ENCODE peak calls at places on chromosomes 6 and 20, in seven cellular contexts. M is GM12878, E is H1, D is HepG2, G is K562, H is HCT116, X is SK-N-SH. J is an unnamed sample.

GRCh38 chr6:68634503-68635411 is at the start of gene ADGRB3:
- DNase-seq in E (no peak), G (peak), M (no peak), X (peak), H (no peak), D (peak), J (peak)

GRCh38 chr6:38146021-38146657 is 326.6 kb downstream of the ZFAND3 start:
- DNase-seq in G (no peak), H (no peak), D (no peak), M (no peak), X (no peak), E (no peak), J (no peak)

GRCh38 chr6:78623567-78623966 is 243.8 kb upstream of the IRAK1BP1 start:
- DNase-seq in H (no peak), X (no peak), D (no peak), M (no peak), G (no peak), E (no peak), J (no peak)

GRCh38 chr20:32917191-32917950 is 58.6 kb downstream of the EFCAB8 start:
- DNase-seq in D (no peak), G (no peak), E (no peak), M (no peak), H (no peak), X (no peak), J (no peak)

GRCh38 chr6:117909638-117910037 is 2.6 kb downstream of the SLC35F1 start:
- DNase-seq in E (no peak), D (no peak), X (no peak), G (no peak), H (no peak), M (no peak), J (no peak)

GRCh38 chr20:61925555-61926252 is 140.0 kb downstream of the TAF4 start:
- DNase-seq in D (no peak), H (peak), X (no peak), E (no peak), M (no peak), G (peak), J (no peak)

GRCh38 chr6:134425521-134426316 is 107.8 kb upstream of the SGK1 start:
- DNase-seq in X (no peak), H (no peak), G (no peak), M (no peak), E (no peak), D (no peak), J (no peak)

GRCh38 chr6:155248021-155249001 is 15.5 kb upstream of the CLDN20 start:
- DNase-seq in E (no peak), G (peak), H (peak), D (peak), M (peak), X (peak), J (peak)

GRCh38 chr20:7196481-7196880 is 429.0 kb downstream of the BMP2 start:
- DNase-seq in M (no peak), X (no peak), D (no peak), E (no peak), G (no peak), H (no peak), J (no peak)

GRCh38 chr20:63542031-63542559 is 4.9 kb upstream of the PTK6 start:
- DNase-seq in X (no peak), G (no peak), M (no peak), H (no peak), E (no peak), D (no peak), J (no peak)

GRCh38 chr6:163179721-163180120 is 234.8 kb upstream of the QKI start:
- DNase-seq in D (no peak), M (no peak), G (no peak), H (no peak), X (no peak), E (no peak), J (no peak)

GRCh38 chr20:46177768-46178167 is 59.7 kb downstream of the CD40 start:
- DNase-seq in M (no peak), E (no peak), H (no peak), G (no peak), X (no peak), D (no peak), J (no peak)

GRCh38 chr6:136669299-136669699 is 119.1 kb upstream of the MAP7 start:
- DNase-seq in H (no peak), E (no peak), M (no peak), G (peak), X (no peak), D (peak), J (no peak)

GRCh38 chr6:46781478-46782378 is 11.5 kb upstream of the MEP1A start:
- DNase-seq in D (peak), M (no peak), H (peak), G (peak), E (no peak), X (peak), J (peak)

GRCh38 chr6:89794324-89794723 is 25.3 kb downstream of the MDN1 start:
- DNase-seq in H (no peak), G (no peak), X (no peak), M (no peak), D (no peak), E (no peak), J (no peak)

GRCh38 chr6:166253277-166254229 is 54.6 kb downstream of the PRR18 start:
- DNase-seq in D (no peak), G (peak), M (no peak), E (no peak), X (peak), H (no peak), J (peak)

GRCh38 chr6:37039958-37040357 is 34.5 kb downstream of the FGD2 start:
- DNase-seq in D (no peak), M (no peak), E (no peak), H (no peak), G (no peak), X (no peak), J (no peak)

GRCh38 chr6:80622641-80623040 is 516.2 kb downstream of the BCKDHB start:
- DNase-seq in X (no peak), G (no peak), E (no peak), D (no peak), H (no peak), M (no peak), J (peak)

GRCh38 chr6:157723376-157723775 is 99.7 kb upstream of the SNX9 start:
- DNase-seq in H (no peak), X (no peak), G (no peak), D (no peak), E (no peak), M (no peak), J (no peak)

GRCh38 chr20:8287328-8287727 is 155.3 kb downstream of the PLCB1 start:
- DNase-seq in G (no peak), D (no peak), M (no peak), H (no peak), E (no peak), X (no peak), J (no peak)

GRCh38 chr6:10382322-10382721 is 32.6 kb downstream of the TFAP2A start:
- DNase-seq in M (no peak), G (no peak), D (no peak), X (no peak), E (no peak), H (no peak), J (no peak)

GRCh38 chr6:118748311-118749062 is 97.1 kb upstream of the CEP85L start:
- DNase-seq in M (no peak), E (no peak), G (no peak), D (no peak), X (peak), H (no peak), J (no peak)

GRCh38 chr6:22838346-22838745 is 269.0 kb downstream of the HDGFL1 start:
- DNase-seq in M (no peak), E (no peak), X (no peak), G (no peak), H (no peak), D (no peak), J (no peak)

GRCh38 chr6:130944486-130944885 is 117.3 kb downstream of the SMLR1 start:
- DNase-seq in G (peak), D (no peak), M (no peak), H (no peak), E (no peak), X (no peak), J (no peak)

GRCh38 chr6:68650142-68650541 is 15.1 kb downstream of the ADGRB3 start:
- DNase-seq in M (no peak), D (no peak), X (no peak), G (no peak), H (no peak), E (no peak), J (no peak)

GRCh38 chr20:53652090-53652858 is 58.6 kb upstream of the ZNF217 start:
- DNase-seq in G (peak), D (peak), X (no peak), M (peak), H (no peak), E (no peak), J (no peak)

GRCh38 chr6:378090-378957 is 13.2 kb upstream of the IRF4 start:
- DNase-seq in M (no peak), X (no peak), G (no peak), E (no peak), H (no peak), D (no peak), J (no peak)

GRCh38 chr6:19713411-19713810 is 123.8 kb upstream of the ID4 start:
- DNase-seq in E (no peak), M (no peak), G (no peak), X (no peak), H (no peak), D (no peak), J (no peak)

GRCh38 chr6:14129572-14129971 is 12.0 kb downstream of the CD83 start:
- DNase-seq in X (peak), D (peak), M (no peak), E (peak), G (peak), H (peak), J (peak)

GRCh38 chr20:9919271-9920014 is 80.6 kb upstream of the PAK5 start:
- DNase-seq in X (no peak), M (peak), D (no peak), H (no peak), E (no peak), G (no peak), J (no peak)

GRCh38 chr6:107485157-107485556 is 4.8 kb upstream of the SOBP start:
- DNase-seq in G (no peak), E (no peak), D (no peak), H (no peak), X (no peak), M (no peak), J (no peak)

GRCh38 chr6:72968704-72969103 is 256.6 kb downstream of the KHDC1L start:
- DNase-seq in M (no peak), H (peak), G (no peak), D (no peak), X (no peak), E (no peak), J (peak)

GRCh38 chr6:393391-394221 is 2.1 kb downstream of the IRF4 start:
- DNase-seq in H (no peak), G (no peak), M (no peak), E (no peak), X (no peak), D (no peak), J (no peak)

GRCh38 chr6:111610548-111611172 is 5.0 kb upstream of the TRAF3IP2 start:
- DNase-seq in E (no peak), X (no peak), D (peak), M (no peak), G (no peak), H (no peak), J (no peak)

GRCh38 chr6:166626177-166627038 is 643 bp downstream of the RPS6KA2 start:
- DNase-seq in M (no peak), G (no peak), D (no peak), H (no peak), E (no peak), X (peak), J (no peak)

GRCh38 chr6:42338573-42339218 is 113.0 kb downstream of the TRERF1 start:
- DNase-seq in D (no peak), H (peak), G (peak), E (no peak), X (no peak), M (no peak), J (no peak)

GRCh38 chr6:8906699-8907098 is 471.4 kb upstream of the SLC35B3 start:
- DNase-seq in X (no peak), D (no peak), E (no peak), M (no peak), H (no peak), G (no peak), J (no peak)

GRCh38 chr20:59082077-59082740 is 39.6 kb upstream of the PRELID3B start:
- DNase-seq in D (peak), M (no peak), G (peak), E (no peak), H (peak), X (no peak), J (no peak)

GRCh38 chr20:59086923-59087322 is 44.3 kb upstream of the PRELID3B start:
- DNase-seq in H (no peak), M (no peak), D (no peak), G (no peak), X (no peak), E (no peak), J (no peak)

GRCh38 chr20:59084041-59084841 is 41.7 kb upstream of the PRELID3B start:
- DNase-seq in H (no peak), D (no peak), G (no peak), M (no peak), E (no peak), X (no peak), J (no peak)

GRCh38 chr20:59081036-59081435 is 38.5 kb upstream of the PRELID3B start:
- DNase-seq in D (no peak), G (no peak), H (no peak), M (no peak), X (no peak), E (no peak), J (no peak)

DNA sequence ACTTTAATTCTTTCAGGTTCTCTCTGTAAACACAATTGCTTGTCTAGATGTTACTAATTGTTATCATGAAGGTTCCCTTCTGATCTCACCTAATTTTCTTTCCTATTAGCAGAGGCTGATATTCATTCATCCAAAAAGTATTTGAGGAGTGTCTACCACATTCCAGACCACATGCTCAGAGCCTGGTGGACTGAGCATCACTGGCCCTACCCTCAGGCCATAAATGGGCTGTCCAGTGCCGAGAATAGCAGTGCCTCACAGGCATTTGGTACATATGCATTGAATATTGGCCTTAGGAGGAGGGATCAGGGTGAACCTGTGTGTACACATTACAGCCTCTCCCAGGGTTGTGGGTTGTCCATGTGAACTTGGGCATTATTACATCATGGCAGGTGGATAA is 40.4 kb upstream of the PRELID3B start:
- DNase-seq in D (no peak), M (no peak), G (no peak), E (no peak), X (no peak), H (no peak), J (no peak)
- TF ChIP-seq JUND in D (no peak), M (no peak), G (no peak), E (no peak), X (no peak), H (no peak), J (no peak)

DNA sequence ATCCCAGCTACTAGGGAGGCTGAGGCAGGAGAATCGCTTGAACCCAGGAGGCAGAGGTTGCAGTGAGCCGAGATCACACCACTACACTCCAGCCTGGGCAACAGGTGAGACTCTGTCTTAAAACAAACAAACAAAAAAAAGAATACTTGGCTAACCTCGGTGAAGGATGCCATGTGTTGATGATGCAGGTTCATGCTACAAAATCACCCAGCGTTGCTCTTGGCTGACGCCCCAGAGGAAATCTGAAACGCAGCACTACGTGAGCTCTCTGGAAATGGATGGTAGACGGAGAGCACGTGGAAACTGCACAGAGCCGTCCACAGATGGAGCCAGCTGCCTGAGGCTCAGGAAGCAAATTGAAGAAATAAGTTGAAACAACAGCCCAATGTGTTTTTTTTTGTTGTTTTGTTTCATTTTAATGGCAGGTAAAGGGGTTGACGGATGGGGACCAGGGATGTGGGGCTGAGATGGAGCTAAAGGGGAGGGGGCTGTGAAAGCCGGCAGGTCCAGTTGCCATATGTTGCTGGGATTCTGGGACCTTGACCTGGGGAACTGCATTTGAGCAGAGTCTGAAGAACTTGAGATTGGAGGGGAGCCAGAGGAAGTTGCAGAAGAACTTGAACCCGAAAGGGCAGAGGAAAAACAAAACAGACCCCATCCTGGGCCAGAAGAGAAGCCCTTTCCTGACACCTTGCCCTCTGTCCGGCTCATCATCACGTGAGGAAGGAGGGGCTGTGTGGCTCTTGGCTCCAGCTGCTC is 12.8 kb upstream of the MANBAL start:
- DNase-seq in G (peak), M (no peak), D (peak), H (no peak), X (peak), E (no peak), J (no peak)
- TF ChIP-seq JUND in G (no peak), M (no peak), D (no peak), H (no peak), X (no peak), E (no peak), J (no peak)

DNA sequence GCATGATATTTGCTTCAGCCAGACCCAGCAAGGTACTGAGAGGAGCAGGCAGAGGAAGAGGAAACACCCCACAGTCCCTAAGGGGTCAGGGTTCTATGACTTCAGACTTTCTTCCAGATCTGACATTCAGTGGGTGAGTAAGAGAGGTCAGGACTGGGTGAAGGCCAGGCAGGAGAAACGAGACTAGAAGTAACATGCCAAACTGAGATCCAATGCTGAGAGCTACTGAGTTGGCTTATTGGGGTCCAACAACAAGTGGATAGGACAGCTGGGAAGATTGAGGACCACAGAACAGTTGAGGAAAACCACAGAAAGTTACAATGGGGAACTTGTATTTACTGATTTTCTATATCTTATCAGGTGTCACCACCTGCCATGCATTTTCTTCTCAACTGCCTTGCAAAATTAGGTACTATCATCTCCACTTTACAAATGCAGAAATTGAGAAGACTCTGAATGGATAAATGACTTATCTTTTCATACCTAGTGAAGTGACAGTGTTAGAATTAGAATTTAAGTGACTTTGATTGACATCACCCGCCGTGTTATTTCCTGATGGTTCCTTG is 43.8 kb upstream of the HIVEP1 start:
- DNase-seq in G (peak), X (no peak), M (peak), E (no peak), H (no peak), D (no peak), J (no peak)
- TF ChIP-seq JUND in G (no peak), X (no peak), M (no peak), E (no peak), H (no peak), D (no peak), J (no peak)

GRCh38 chr6:26304213-26305096 is 60.5 kb upstream of the BTN3A2 start:
- DNase-seq in H (peak), M (no peak), D (no peak), E (no peak), G (peak), X (no peak), J (no peak)

GRCh38 chr6:26302941-26303559 is 61.9 kb upstream of the BTN3A2 start:
- DNase-seq in E (no peak), X (no peak), H (no peak), M (no peak), G (no peak), D (no peak), J (no peak)

GRCh38 chr6:26306248-26306647 is 58.8 kb upstream of the BTN3A2 start:
- DNase-seq in M (no peak), H (no peak), G (peak), E (no peak), X (no peak), D (no peak), J (no peak)

GRCh38 chr6:26307830-26308229 is 57.2 kb upstream of the BTN3A2 start:
- DNase-seq in X (no peak), E (no peak), M (no peak), H (no peak), D (no peak), G (peak), J (no peak)

DNA sequence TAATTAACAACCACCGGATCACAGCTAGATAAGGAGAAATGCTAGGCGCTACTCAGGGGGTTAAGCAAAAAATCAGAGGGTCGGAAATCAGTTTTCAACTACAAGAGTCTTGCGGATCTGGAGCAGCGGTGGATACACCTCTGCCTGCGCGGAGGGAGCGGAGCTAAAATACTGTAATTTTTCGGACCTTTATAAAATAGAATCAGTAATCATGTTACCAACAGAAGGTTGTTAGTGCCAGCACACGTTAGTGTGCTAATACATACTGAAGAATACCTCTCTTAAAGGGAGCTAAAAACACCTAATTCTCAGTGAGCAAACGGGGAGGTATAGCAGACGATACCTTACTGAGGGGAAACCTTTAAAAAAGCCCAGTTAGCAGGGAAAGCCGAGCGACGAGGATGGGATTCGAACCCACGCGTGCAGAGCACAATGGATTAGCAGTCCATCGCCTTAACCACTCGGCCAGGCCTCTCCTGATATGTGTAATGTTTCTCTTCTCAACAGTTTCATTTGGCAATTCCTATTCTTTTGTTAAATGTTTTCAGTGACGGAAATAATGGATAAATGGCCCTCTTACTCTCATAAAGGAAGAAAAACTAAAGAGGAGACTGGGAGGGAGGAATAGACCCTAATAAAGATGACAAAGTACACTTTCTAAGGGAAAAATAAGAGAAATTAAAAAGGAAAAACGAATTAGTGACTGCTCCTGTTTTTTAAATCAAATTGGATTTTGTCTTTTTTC is 59.7 kb upstream of the BTN3A2 start:
- DNase-seq in E (no peak), X (no peak), D (peak), G (peak), M (no peak), H (peak), J (peak)
- TF ChIP-seq JUND in E (no peak), X (no peak), D (no peak), G (peak), M (no peak), H (no peak), J (no peak)

GRCh38 chr6:126228001-126228791 is 111.7 kb upstream of the CENPW start:
- DNase-seq in X (peak), D (no peak), E (no peak), H (no peak), G (peak), M (no peak), J (no peak)
- TF ChIP-seq JUND in X (no peak), D (no peak), E (no peak), H (no peak), G (no peak), M (no peak), J (no peak)

J was measured in T47D.